ENCODE peak calls at places on chromosome 2, in ten cellular contexts. A, J, L, T, X, Q, W, P, Z and G are unnamed samples.

GRCh38 chr2:76270356-76270755 is 559.6 kb upstream of the GCFC2 start:
- DNase-seq in P (no peak), T (no peak), A (no peak), W (no peak), Q (no peak), L (no peak), Z (no peak), X (no peak), J (no peak), G (no peak)

GRCh38 chr2:172951554-172951953 is 124.1 kb upstream of the MAP3K20 start:
- DNase-seq in A (no peak), T (no peak), Z (no peak), L (no peak), Q (no peak), P (no peak), X (no peak), W (no peak), J (no peak), G (no peak)

GRCh38 chr2:242031481-242032019 is 162.0 kb downstream of the RTP5 start:
- DNase-seq in T (peak; percentile 86), W (peak; percentile 67), J (no peak), P (no peak), X (peak; percentile 88), Z (peak; percentile 43), L (peak; percentile 50), A (peak; percentile 85), Q (no peak), G (no peak)

GRCh38 chr2:138237657-138238384 is 263.7 kb upstream of the SPOPL start:
- DNase-seq in Q (no peak), W (no peak), J (no peak), L (no peak), P (peak; percentile 80), A (peak; percentile 31), Z (no peak), T (no peak), X (no peak), G (no peak)

GRCh38 chr2:96693286-96694200 is 46.3 kb downstream of the LMAN2L start:
- DNase-seq in L (no peak), Z (no peak), W (no peak), J (no peak), A (no peak), T (no peak), X (no peak), Q (no peak), P (no peak), G (no peak)

GRCh38 chr2:118865106-118865505 is 17.7 kb upstream of the EN1 start:
- DNase-seq in T (peak; percentile 46), A (peak; percentile 80), P (peak; percentile 78), J (no peak), W (no peak), Z (no peak), X (no peak), Q (no peak), L (no peak), G (peak; percentile 3)

GRCh38 chr2:54239427-54239826 is 16.6 kb downstream of the TSPYL6 start:
- DNase-seq in A (peak; percentile 91), Q (no peak), Z (no peak), P (no peak), W (peak; percentile 69), T (peak; percentile 37), J (no peak), L (no peak), X (no peak), G (no peak)

GRCh38 chr2:26801342-26801741 is 15.5 kb downstream of the CENPA start:
- DNase-seq in W (no peak), T (no peak), Z (no peak), L (no peak), X (no peak), P (no peak), A (no peak), Q (no peak), J (no peak), G (no peak)

GRCh38 chr2:71801969-71802368 is 345.7 kb downstream of the CYP26B1 start:
- DNase-seq in W (no peak), P (peak; percentile 75), Q (no peak), A (peak; percentile 77), J (peak; percentile 10), X (no peak), L (no peak), Z (no peak), T (peak; percentile 5), G (no peak)

GRCh38 chr2:106057206-106057605 is 136.9 kb downstream of the UXS1 start:
- DNase-seq in A (no peak), P (no peak), W (no peak), X (peak; percentile 91), J (no peak), Q (no peak), Z (peak; percentile 37), L (peak; percentile 35), T (peak; percentile 36), G (no peak)

GRCh38 chr2:67524236-67524635 is 127.1 kb downstream of the ETAA1 start:
- DNase-seq in Z (no peak), Q (no peak), X (no peak), T (peak; percentile 64), L (no peak), J (no peak), A (peak; percentile 20), P (peak; percentile 8), W (no peak), G (no peak)

GRCh38 chr2:96075199-96075771 is 40.6 kb upstream of the GPAT2 start:
- DNase-seq in Q (no peak), P (no peak), X (no peak), Z (no peak), T (no peak), W (no peak), L (no peak), J (no peak), A (no peak), G (no peak)

GRCh38 chr2:212032032-212032431 is 506.6 kb downstream of the ERBB4 start:
- DNase-seq in T (peak; percentile 76), W (no peak), X (no peak), J (no peak), L (no peak), Z (no peak), Q (no peak), A (peak; percentile 84), P (peak; percentile 55), G (no peak)

GRCh38 chr2:72175636-72176035 is 28.0 kb upstream of the CYP26B1 start:
- DNase-seq in Z (no peak), L (no peak), W (no peak), A (no peak), X (no peak), J (no peak), P (no peak), T (no peak), Q (no peak), G (no peak)

GRCh38 chr2:37827911-37828411 is 97.1 kb upstream of the RMDN2 start:
- DNase-seq in Z (no peak), A (peak; percentile 79), T (peak; percentile 77), J (no peak), P (peak; percentile 79), Q (no peak), L (no peak), W (peak; percentile 81), X (no peak), G (peak; percentile 37)

GRCh38 chr2:168030862-168031624 is 216.4 kb downstream of the STK39 start:
- DNase-seq in T (peak; percentile 50), W (peak; percentile 69), A (peak; percentile 93), Q (no peak), L (no peak), P (no peak), J (no peak), X (peak; percentile 20), Z (peak; percentile 15), G (no peak)

GRCh38 chr2:178912416-178913056 is 105.3 kb upstream of the TTN start:
- DNase-seq in T (no peak), A (peak; percentile 16), X (peak; percentile 26), L (no peak), P (no peak), W (no peak), Q (no peak), J (no peak), Z (no peak), G (no peak)

GRCh38 chr2:71224935-71225334 is 2.0 kb downstream of the PAIP2B start:
- DNase-seq in W (no peak), A (no peak), P (no peak), Q (no peak), J (no peak), L (no peak), Z (no peak), X (no peak), T (no peak), G (no peak)

GRCh38 chr2:216950547-216950946 is 90.7 kb upstream of the TNP1 start:
- DNase-seq in Z (no peak), L (no peak), A (peak; percentile 25), T (no peak), Q (no peak), W (no peak), J (no peak), P (no peak), X (no peak), G (no peak)